ENCODE peak calls at places on chromosome 14, in seven cellular contexts. One of them, this sample, is unnamed.

GRCh38 chr14:36874396-36875138 is 212.9 kb downstream of the PAX9 start:
- DNase-seq in activated naive CD4-positive, alpha-beta T cell treated with anti-CD3 and anti-CD28 coated beads, Interleukin-2, amount 10 ng/mL, durations not matched to agents 7 days and 5 days: no peak
- DNase-seq in effector CD4-positive, alpha-beta T cell: no peak
- DNase-seq in activated effector memory CD4-positive, alpha-beta T cell treated with Interleukin-2 at 50 U/mL for 16 hours: no peak
- DNase-seq in RCC 7860: no peak
- DNase-seq in activated CD4-positive, alpha-beta T cell treated with anti-CD3 and anti-CD28 coated beads, Interleukin-2, amount 50 U/mL, for 1 hour: no peak
- DNase-seq in head of caudate nucleus: no peak
- DNase-seq in this sample: no peak

GRCh38 chr14:65170768-65171251 is 68.5 kb upstream of the MAX start:
- DNase-seq in activated naive CD4-positive, alpha-beta T cell treated with anti-CD3 and anti-CD28 coated beads, Interleukin-2, amount 10 ng/mL, durations not matched to agents 7 days and 5 days: peak
- DNase-seq in effector CD4-positive, alpha-beta T cell: peak
- DNase-seq in activated CD4-positive, alpha-beta T cell treated with anti-CD3 and anti-CD28 coated beads, Interleukin-2, amount 50 U/mL, for 1 hour: peak
- DNase-seq in head of caudate nucleus: peak
- DNase-seq in activated effector memory CD4-positive, alpha-beta T cell treated with Interleukin-2 at 50 U/mL for 16 hours: peak
- DNase-seq in RCC 7860: peak
- DNase-seq in this sample: no peak

GRCh38 chr14:104171948-104172347 is 33.6 kb downstream of the KIF26A start:
- DNase-seq in activated naive CD4-positive, alpha-beta T cell treated with anti-CD3 and anti-CD28 coated beads, Interleukin-2, amount 10 ng/mL, durations not matched to agents 7 days and 5 days: no peak
- DNase-seq in RCC 7860: no peak
- DNase-seq in activated effector memory CD4-positive, alpha-beta T cell treated with Interleukin-2 at 50 U/mL for 16 hours: no peak
- DNase-seq in effector CD4-positive, alpha-beta T cell: no peak
- DNase-seq in head of caudate nucleus: no peak
- DNase-seq in activated CD4-positive, alpha-beta T cell treated with anti-CD3 and anti-CD28 coated beads, Interleukin-2, amount 50 U/mL, for 1 hour: no peak
- DNase-seq in this sample: no peak

GRCh38 chr14:103334644-103335603 is 887 bp downstream of the EIF5 start:
- DNase-seq in activated naive CD4-positive, alpha-beta T cell treated with anti-CD3 and anti-CD28 coated beads, Interleukin-2, amount 10 ng/mL, durations not matched to agents 7 days and 5 days: peak
- DNase-seq in RCC 7860: peak
- DNase-seq in head of caudate nucleus: peak
- DNase-seq in activated effector memory CD4-positive, alpha-beta T cell treated with Interleukin-2 at 50 U/mL for 16 hours: peak
- DNase-seq in effector CD4-positive, alpha-beta T cell: peak
- DNase-seq in activated CD4-positive, alpha-beta T cell treated with anti-CD3 and anti-CD28 coated beads, Interleukin-2, amount 50 U/mL, for 1 hour: peak
- DNase-seq in this sample: peak

GRCh38 chr14:69803753-69804152 is 6.7 kb upstream of the SLC10A1 start:
- DNase-seq in RCC 7860: no peak
- DNase-seq in activated naive CD4-positive, alpha-beta T cell treated with anti-CD3 and anti-CD28 coated beads, Interleukin-2, amount 10 ng/mL, durations not matched to agents 7 days and 5 days: no peak
- DNase-seq in effector CD4-positive, alpha-beta T cell: no peak
- DNase-seq in head of caudate nucleus: no peak
- DNase-seq in activated CD4-positive, alpha-beta T cell treated with anti-CD3 and anti-CD28 coated beads, Interleukin-2, amount 50 U/mL, for 1 hour: no peak
- DNase-seq in activated effector memory CD4-positive, alpha-beta T cell treated with Interleukin-2 at 50 U/mL for 16 hours: no peak
- DNase-seq in this sample: no peak

GRCh38 chr14:73610692-73611091 is 1.6 kb upstream of the ACOT6 start:
- DNase-seq in effector CD4-positive, alpha-beta T cell: no peak
- DNase-seq in activated naive CD4-positive, alpha-beta T cell treated with anti-CD3 and anti-CD28 coated beads, Interleukin-2, amount 10 ng/mL, durations not matched to agents 7 days and 5 days: no peak
- DNase-seq in head of caudate nucleus: peak
- DNase-seq in RCC 7860: no peak
- DNase-seq in activated CD4-positive, alpha-beta T cell treated with anti-CD3 and anti-CD28 coated beads, Interleukin-2, amount 50 U/mL, for 1 hour: no peak
- DNase-seq in activated effector memory CD4-positive, alpha-beta T cell treated with Interleukin-2 at 50 U/mL for 16 hours: no peak
- DNase-seq in this sample: no peak

GRCh38 chr14:101120636-101121398 is 217.3 kb upstream of the RTL1 start:
- DNase-seq in head of caudate nucleus: peak
- DNase-seq in RCC 7860: no peak
- DNase-seq in effector CD4-positive, alpha-beta T cell: no peak
- DNase-seq in activated CD4-positive, alpha-beta T cell treated with anti-CD3 and anti-CD28 coated beads, Interleukin-2, amount 50 U/mL, for 1 hour: no peak
- DNase-seq in activated naive CD4-positive, alpha-beta T cell treated with anti-CD3 and anti-CD28 coated beads, Interleukin-2, amount 10 ng/mL, durations not matched to agents 7 days and 5 days: peak
- DNase-seq in activated effector memory CD4-positive, alpha-beta T cell treated with Interleukin-2 at 50 U/mL for 16 hours: no peak
- DNase-seq in this sample: no peak

GRCh38 chr14:82366803-82367202 is 833.1 kb upstream of the SEL1L start:
- DNase-seq in head of caudate nucleus: no peak
- DNase-seq in RCC 7860: no peak
- DNase-seq in activated naive CD4-positive, alpha-beta T cell treated with anti-CD3 and anti-CD28 coated beads, Interleukin-2, amount 10 ng/mL, durations not matched to agents 7 days and 5 days: no peak
- DNase-seq in effector CD4-positive, alpha-beta T cell: no peak
- DNase-seq in activated effector memory CD4-positive, alpha-beta T cell treated with Interleukin-2 at 50 U/mL for 16 hours: no peak
- DNase-seq in activated CD4-positive, alpha-beta T cell treated with anti-CD3 and anti-CD28 coated beads, Interleukin-2, amount 50 U/mL, for 1 hour: no peak
- DNase-seq in this sample: peak

GRCh38 chr14:31261523-31261858 is 53.9 kb upstream of the HECTD1 start:
- DNase-seq in activated naive CD4-positive, alpha-beta T cell treated with anti-CD3 and anti-CD28 coated beads, Interleukin-2, amount 10 ng/mL, durations not matched to agents 7 days and 5 days: no peak
- DNase-seq in activated effector memory CD4-positive, alpha-beta T cell treated with Interleukin-2 at 50 U/mL for 16 hours: no peak
- DNase-seq in head of caudate nucleus: no peak
- DNase-seq in effector CD4-positive, alpha-beta T cell: no peak
- DNase-seq in activated CD4-positive, alpha-beta T cell treated with anti-CD3 and anti-CD28 coated beads, Interleukin-2, amount 50 U/mL, for 1 hour: no peak
- DNase-seq in RCC 7860: no peak
- DNase-seq in this sample: no peak

GRCh38 chr14:39033371-39033770 is 69.7 kb downstream of the SEC23A start:
- DNase-seq in activated naive CD4-positive, alpha-beta T cell treated with anti-CD3 and anti-CD28 coated beads, Interleukin-2, amount 10 ng/mL, durations not matched to agents 7 days and 5 days: no peak
- DNase-seq in activated effector memory CD4-positive, alpha-beta T cell treated with Interleukin-2 at 50 U/mL for 16 hours: no peak
- DNase-seq in head of caudate nucleus: no peak
- DNase-seq in RCC 7860: no peak
- DNase-seq in effector CD4-positive, alpha-beta T cell: no peak
- DNase-seq in activated CD4-positive, alpha-beta T cell treated with anti-CD3 and anti-CD28 coated beads, Interleukin-2, amount 50 U/mL, for 1 hour: no peak
- DNase-seq in this sample: no peak

GRCh38 chr14:54627718-54628345 is 60.9 kb downstream of the SAMD4A start:
- DNase-seq in activated effector memory CD4-positive, alpha-beta T cell treated with Interleukin-2 at 50 U/mL for 16 hours: no peak
- DNase-seq in RCC 7860: no peak
- DNase-seq in head of caudate nucleus: peak
- DNase-seq in activated naive CD4-positive, alpha-beta T cell treated with anti-CD3 and anti-CD28 coated beads, Interleukin-2, amount 10 ng/mL, durations not matched to agents 7 days and 5 days: peak
- DNase-seq in effector CD4-positive, alpha-beta T cell: no peak
- DNase-seq in activated CD4-positive, alpha-beta T cell treated with anti-CD3 and anti-CD28 coated beads, Interleukin-2, amount 50 U/mL, for 1 hour: no peak
- DNase-seq in this sample: peak

GRCh38 chr14:30656190-30656632 is 34.1 kb downstream of the SCFD1 start:
- DNase-seq in effector CD4-positive, alpha-beta T cell: no peak
- DNase-seq in RCC 7860: no peak
- DNase-seq in head of caudate nucleus: peak
- DNase-seq in activated CD4-positive, alpha-beta T cell treated with anti-CD3 and anti-CD28 coated beads, Interleukin-2, amount 50 U/mL, for 1 hour: peak
- DNase-seq in activated effector memory CD4-positive, alpha-beta T cell treated with Interleukin-2 at 50 U/mL for 16 hours: no peak
- DNase-seq in activated naive CD4-positive, alpha-beta T cell treated with anti-CD3 and anti-CD28 coated beads, Interleukin-2, amount 10 ng/mL, durations not matched to agents 7 days and 5 days: peak
- DNase-seq in this sample: peak

GRCh38 chr14:45068396-45068795 is 15.5 kb upstream of the PRPF39 start:
- DNase-seq in activated CD4-positive, alpha-beta T cell treated with anti-CD3 and anti-CD28 coated beads, Interleukin-2, amount 50 U/mL, for 1 hour: no peak
- DNase-seq in activated naive CD4-positive, alpha-beta T cell treated with anti-CD3 and anti-CD28 coated beads, Interleukin-2, amount 10 ng/mL, durations not matched to agents 7 days and 5 days: no peak
- DNase-seq in activated effector memory CD4-positive, alpha-beta T cell treated with Interleukin-2 at 50 U/mL for 16 hours: no peak
- DNase-seq in RCC 7860: no peak
- DNase-seq in effector CD4-positive, alpha-beta T cell: no peak
- DNase-seq in head of caudate nucleus: no peak
- DNase-seq in this sample: peak

GRCh38 chr14:34722723-34723545 is 8.5 kb upstream of the CFL2 start:
- DNase-seq in RCC 7860: peak
- DNase-seq in activated effector memory CD4-positive, alpha-beta T cell treated with Interleukin-2 at 50 U/mL for 16 hours: peak
- DNase-seq in head of caudate nucleus: peak
- DNase-seq in effector CD4-positive, alpha-beta T cell: peak
- DNase-seq in activated CD4-positive, alpha-beta T cell treated with anti-CD3 and anti-CD28 coated beads, Interleukin-2, amount 50 U/mL, for 1 hour: peak
- DNase-seq in activated naive CD4-positive, alpha-beta T cell treated with anti-CD3 and anti-CD28 coated beads, Interleukin-2, amount 10 ng/mL, durations not matched to agents 7 days and 5 days: peak
- DNase-seq in this sample: peak

GRCh38 chr14:73776194-73776537 is 62.0 kb upstream of the PNMA1 start:
- DNase-seq in head of caudate nucleus: no peak
- DNase-seq in activated effector memory CD4-positive, alpha-beta T cell treated with Interleukin-2 at 50 U/mL for 16 hours: no peak
- DNase-seq in effector CD4-positive, alpha-beta T cell: no peak
- DNase-seq in activated CD4-positive, alpha-beta T cell treated with anti-CD3 and anti-CD28 coated beads, Interleukin-2, amount 50 U/mL, for 1 hour: no peak
- DNase-seq in RCC 7860: no peak
- DNase-seq in activated naive CD4-positive, alpha-beta T cell treated with anti-CD3 and anti-CD28 coated beads, Interleukin-2, amount 10 ng/mL, durations not matched to agents 7 days and 5 days: no peak
- DNase-seq in this sample: no peak

GRCh38 chr14:20630340-20631022 is 11.0 kb downstream of the OR6S1 start:
- DNase-seq in head of caudate nucleus: peak
- DNase-seq in RCC 7860: peak
- DNase-seq in activated CD4-positive, alpha-beta T cell treated with anti-CD3 and anti-CD28 coated beads, Interleukin-2, amount 50 U/mL, for 1 hour: peak
- DNase-seq in activated naive CD4-positive, alpha-beta T cell treated with anti-CD3 and anti-CD28 coated beads, Interleukin-2, amount 10 ng/mL, durations not matched to agents 7 days and 5 days: no peak
- DNase-seq in activated effector memory CD4-positive, alpha-beta T cell treated with Interleukin-2 at 50 U/mL for 16 hours: no peak
- DNase-seq in effector CD4-positive, alpha-beta T cell: no peak
- DNase-seq in this sample: peak

GRCh38 chr14:93346926-93347721 is at the start of gene COX8C:
- DNase-seq in activated naive CD4-positive, alpha-beta T cell treated with anti-CD3 and anti-CD28 coated beads, Interleukin-2, amount 10 ng/mL, durations not matched to agents 7 days and 5 days: no peak
- DNase-seq in activated effector memory CD4-positive, alpha-beta T cell treated with Interleukin-2 at 50 U/mL for 16 hours: no peak
- DNase-seq in head of caudate nucleus: no peak
- DNase-seq in effector CD4-positive, alpha-beta T cell: no peak
- DNase-seq in activated CD4-positive, alpha-beta T cell treated with anti-CD3 and anti-CD28 coated beads, Interleukin-2, amount 50 U/mL, for 1 hour: no peak
- DNase-seq in RCC 7860: no peak
- DNase-seq in this sample: no peak

GRCh38 chr14:55438066-55438683 is 2.2 kb downstream of the TBPL2 start:
- DNase-seq in activated effector memory CD4-positive, alpha-beta T cell treated with Interleukin-2 at 50 U/mL for 16 hours: no peak
- DNase-seq in RCC 7860: peak
- DNase-seq in effector CD4-positive, alpha-beta T cell: no peak
- DNase-seq in head of caudate nucleus: peak
- DNase-seq in activated CD4-positive, alpha-beta T cell treated with anti-CD3 and anti-CD28 coated beads, Interleukin-2, amount 50 U/mL, for 1 hour: no peak
- DNase-seq in activated naive CD4-positive, alpha-beta T cell treated with anti-CD3 and anti-CD28 coated beads, Interleukin-2, amount 10 ng/mL, durations not matched to agents 7 days and 5 days: peak
- DNase-seq in this sample: no peak

GRCh38 chr14:99508896-99509629 is 27.9 kb downstream of the CCNK start:
- DNase-seq in activated naive CD4-positive, alpha-beta T cell treated with anti-CD3 and anti-CD28 coated beads, Interleukin-2, amount 10 ng/mL, durations not matched to agents 7 days and 5 days: no peak
- DNase-seq in head of caudate nucleus: no peak
- DNase-seq in activated effector memory CD4-positive, alpha-beta T cell treated with Interleukin-2 at 50 U/mL for 16 hours: no peak
- DNase-seq in activated CD4-positive, alpha-beta T cell treated with anti-CD3 and anti-CD28 coated beads, Interleukin-2, amount 50 U/mL, for 1 hour: no peak
- DNase-seq in effector CD4-positive, alpha-beta T cell: no peak
- DNase-seq in RCC 7860: no peak
- DNase-seq in this sample: no peak

GRCh38 chr14:92575061-92575772 is 61.6 kb downstream of the RIN3 start:
- DNase-seq in activated effector memory CD4-positive, alpha-beta T cell treated with Interleukin-2 at 50 U/mL for 16 hours: no peak
- DNase-seq in RCC 7860: no peak
- DNase-seq in activated CD4-positive, alpha-beta T cell treated with anti-CD3 and anti-CD28 coated beads, Interleukin-2, amount 50 U/mL, for 1 hour: no peak
- DNase-seq in activated naive CD4-positive, alpha-beta T cell treated with anti-CD3 and anti-CD28 coated beads, Interleukin-2, amount 10 ng/mL, durations not matched to agents 7 days and 5 days: no peak
- DNase-seq in head of caudate nucleus: no peak
- DNase-seq in effector CD4-positive, alpha-beta T cell: no peak
- DNase-seq in this sample: no peak

GRCh38 chr14:40058916-40059897 is 627.0 kb upstream of the FBXO33 start:
- DNase-seq in activated CD4-positive, alpha-beta T cell treated with anti-CD3 and anti-CD28 coated beads, Interleukin-2, amount 50 U/mL, for 1 hour: no peak
- DNase-seq in effector CD4-positive, alpha-beta T cell: no peak
- DNase-seq in activated naive CD4-positive, alpha-beta T cell treated with anti-CD3 and anti-CD28 coated beads, Interleukin-2, amount 10 ng/mL, durations not matched to agents 7 days and 5 days: no peak
- DNase-seq in activated effector memory CD4-positive, alpha-beta T cell treated with Interleukin-2 at 50 U/mL for 16 hours: no peak
- DNase-seq in RCC 7860: peak
- DNase-seq in head of caudate nucleus: no peak
- DNase-seq in this sample: no peak

GRCh38 chr14:105876158-105876557 is 349.8 kb downstream of the TMEM121 start:
- DNase-seq in activated effector memory CD4-positive, alpha-beta T cell treated with Interleukin-2 at 50 U/mL for 16 hours: no peak
- DNase-seq in activated naive CD4-positive, alpha-beta T cell treated with anti-CD3 and anti-CD28 coated beads, Interleukin-2, amount 10 ng/mL, durations not matched to agents 7 days and 5 days: no peak
- DNase-seq in RCC 7860: no peak
- DNase-seq in effector CD4-positive, alpha-beta T cell: no peak
- DNase-seq in head of caudate nucleus: no peak
- DNase-seq in activated CD4-positive, alpha-beta T cell treated with anti-CD3 and anti-CD28 coated beads, Interleukin-2, amount 50 U/mL, for 1 hour: no peak
- DNase-seq in this sample: no peak

GRCh38 chr14:81033841-81034240 is 78.4 kb downstream of the TSHR start:
- DNase-seq in RCC 7860: no peak
- DNase-seq in activated effector memory CD4-positive, alpha-beta T cell treated with Interleukin-2 at 50 U/mL for 16 hours: no peak
- DNase-seq in effector CD4-positive, alpha-beta T cell: no peak
- DNase-seq in activated CD4-positive, alpha-beta T cell treated with anti-CD3 and anti-CD28 coated beads, Interleukin-2, amount 50 U/mL, for 1 hour: no peak
- DNase-seq in activated naive CD4-positive, alpha-beta T cell treated with anti-CD3 and anti-CD28 coated beads, Interleukin-2, amount 10 ng/mL, durations not matched to agents 7 days and 5 days: no peak
- DNase-seq in head of caudate nucleus: no peak
- DNase-seq in this sample: no peak

GRCh38 chr14:65502676-65503124 is 90.2 kb downstream of the FUT8 start:
- DNase-seq in effector CD4-positive, alpha-beta T cell: no peak
- DNase-seq in head of caudate nucleus: no peak
- DNase-seq in activated CD4-positive, alpha-beta T cell treated with anti-CD3 and anti-CD28 coated beads, Interleukin-2, amount 50 U/mL, for 1 hour: no peak
- DNase-seq in RCC 7860: peak
- DNase-seq in activated effector memory CD4-positive, alpha-beta T cell treated with Interleukin-2 at 50 U/mL for 16 hours: no peak
- DNase-seq in activated naive CD4-positive, alpha-beta T cell treated with anti-CD3 and anti-CD28 coated beads, Interleukin-2, amount 10 ng/mL, durations not matched to agents 7 days and 5 days: no peak
- DNase-seq in this sample: no peak

GRCh38 chr14:97776890-97777564 is 979.8 kb downstream of the VRK1 start:
- DNase-seq in activated naive CD4-positive, alpha-beta T cell treated with anti-CD3 and anti-CD28 coated beads, Interleukin-2, amount 10 ng/mL, durations not matched to agents 7 days and 5 days: no peak
- DNase-seq in RCC 7860: no peak
- DNase-seq in activated CD4-positive, alpha-beta T cell treated with anti-CD3 and anti-CD28 coated beads, Interleukin-2, amount 50 U/mL, for 1 hour: no peak
- DNase-seq in head of caudate nucleus: no peak
- DNase-seq in effector CD4-positive, alpha-beta T cell: no peak
- DNase-seq in activated effector memory CD4-positive, alpha-beta T cell treated with Interleukin-2 at 50 U/mL for 16 hours: no peak
- DNase-seq in this sample: no peak

GRCh38 chr14:101499080-101499479 is 62.2 kb upstream of the DIO3 start:
- DNase-seq in effector CD4-positive, alpha-beta T cell: no peak
- DNase-seq in RCC 7860: no peak
- DNase-seq in head of caudate nucleus: no peak
- DNase-seq in activated effector memory CD4-positive, alpha-beta T cell treated with Interleukin-2 at 50 U/mL for 16 hours: no peak
- DNase-seq in activated naive CD4-positive, alpha-beta T cell treated with anti-CD3 and anti-CD28 coated beads, Interleukin-2, amount 10 ng/mL, durations not matched to agents 7 days and 5 days: peak
- DNase-seq in activated CD4-positive, alpha-beta T cell treated with anti-CD3 and anti-CD28 coated beads, Interleukin-2, amount 50 U/mL, for 1 hour: no peak
- DNase-seq in this sample: no peak

GRCh38 chr14:96249016-96249415 is 7.0 kb upstream of the BDKRB1 start:
- DNase-seq in activated effector memory CD4-positive, alpha-beta T cell treated with Interleukin-2 at 50 U/mL for 16 hours: no peak
- DNase-seq in RCC 7860: peak
- DNase-seq in head of caudate nucleus: no peak
- DNase-seq in activated naive CD4-positive, alpha-beta T cell treated with anti-CD3 and anti-CD28 coated beads, Interleukin-2, amount 10 ng/mL, durations not matched to agents 7 days and 5 days: no peak
- DNase-seq in activated CD4-positive, alpha-beta T cell treated with anti-CD3 and anti-CD28 coated beads, Interleukin-2, amount 50 U/mL, for 1 hour: no peak
- DNase-seq in effector CD4-positive, alpha-beta T cell: no peak
- DNase-seq in this sample: no peak

GRCh38 chr14:64702493-64703392 is 1.5 kb upstream of the PLEKHG3 start:
- DNase-seq in activated CD4-positive, alpha-beta T cell treated with anti-CD3 and anti-CD28 coated beads, Interleukin-2, amount 50 U/mL, for 1 hour: peak
- DNase-seq in effector CD4-positive, alpha-beta T cell: peak
- DNase-seq in activated effector memory CD4-positive, alpha-beta T cell treated with Interleukin-2 at 50 U/mL for 16 hours: no peak
- DNase-seq in head of caudate nucleus: no peak
- DNase-seq in RCC 7860: no peak
- DNase-seq in activated naive CD4-positive, alpha-beta T cell treated with anti-CD3 and anti-CD28 coated beads, Interleukin-2, amount 10 ng/mL, durations not matched to agents 7 days and 5 days: peak
- DNase-seq in this sample: no peak

This sample was measured in MM.1S.